ENCODE peak calls at places on chromosomes 5 and 9, in four cellular contexts. Q is HEK293T, E is K562, W is GM12878. U is an unnamed sample.

GRCh38 chr9:84862786-84863185 is 193.3 kb downstream of the NTRK2 start:
- DNase-seq in Q (no peak), E (no peak), W (no peak), U (no peak)

GRCh38 chr9:130495067-130495466 is 50.3 kb downstream of the ASS1 start:
- DNase-seq in Q (no peak), E (no peak), W (no peak), U (no peak)

GRCh38 chr5:67235399-67236110 is 39.0 kb upstream of the CD180 start:
- DNase-seq in Q (no peak), E (no peak), W (no peak), U (peak)

GRCh38 chr9:2411459-2412215 is 209.9 kb upstream of the VLDLR start:
- DNase-seq in Q (no peak), E (no peak), W (no peak), U (no peak)

GRCh38 chr5:40879163-40879942 is 29.9 kb upstream of the C7 start:
- DNase-seq in Q (peak), E (peak), W (no peak), U (peak)

GRCh38 chr5:172319708-172320441 is 36.3 kb upstream of the UBTD2 start:
- DNase-seq in Q (no peak), E (no peak), W (no peak), U (no peak)

GRCh38 chr5:95352686-95353085 is 38.5 kb upstream of the FAM81B start:
- DNase-seq in Q (no peak), E (no peak), W (no peak), U (no peak)

GRCh38 chr5:141476132-141476909 is 555 bp downstream of the PCDHGC3 start:
- DNase-seq in Q (no peak), E (no peak), W (no peak), U (no peak)

GRCh38 chr5:59835782-59836181 is 57.7 kb downstream of the PDE4D start:
- DNase-seq in Q (no peak), E (no peak), W (no peak), U (no peak)

GRCh38 chr5:6632324-6632930 is 417 bp downstream of the NSUN2 start:
- DNase-seq in Q (peak), E (no peak), W (no peak), U (peak)

GRCh38 chr5:147190236-147190815 is 44.5 kb upstream of the STK32A start:
- DNase-seq in Q (no peak), E (no peak), W (no peak), U (no peak)

GRCh38 chr5:149572576-149573231 is 8.6 kb upstream of the ARHGEF37 start:
- DNase-seq in Q (no peak), E (no peak), W (no peak), U (no peak)

GRCh38 chr9:93084471-93084881 is 11.5 kb upstream of the CARD19 start:
- DNase-seq in Q (no peak), E (no peak), W (no peak), U (no peak)

GRCh38 chr5:39624268-39624886 is 199.6 kb upstream of the DAB2 start:
- DNase-seq in Q (no peak), E (no peak), W (peak), U (peak)

GRCh38 chr5:53942724-53943123 is 367.6 kb downstream of the ARL15 start:
- DNase-seq in Q (no peak), E (peak), W (no peak), U (no peak)

GRCh38 chr9:70880523-70880922 is 240.9 kb downstream of the TRPM3 start:
- DNase-seq in Q (no peak), E (no peak), W (no peak), U (no peak)

GRCh38 chr5:31963961-31964360 is 210.2 kb downstream of the GOLPH3 start:
- DNase-seq in Q (no peak), E (no peak), W (no peak), U (no peak)

GRCh38 chr5:177426566-177427210 is at the start of gene GRK6:
- DNase-seq in Q (no peak), E (peak), W (no peak), U (no peak)

GRCh38 chr5:149747141-149747832 is 17.2 kb downstream of the PPARGC1B start:
- DNase-seq in Q (no peak), E (no peak), W (no peak), U (no peak)

GRCh38 chr9:92669527-92669889 is 423 bp downstream of the IPPK start:
- DNase-seq in Q (peak), E (peak), W (no peak), U (no peak)

GRCh38 chr9:137240841-137241489 is at the start of gene TUBB4B:
- DNase-seq in Q (peak), E (peak), W (peak), U (peak)

GRCh38 chr5:170483701-170484458 is 19.9 kb upstream of the KCNIP1 start:
- DNase-seq in Q (no peak), E (no peak), W (no peak), U (no peak)

GRCh38 chr5:172843825-172844576 is 9.9 kb downstream of the ERGIC1 start:
- DNase-seq in Q (no peak), E (no peak), W (no peak), U (no peak)

GRCh38 chr9:4604678-4605095 is 57.4 kb upstream of the PLPP6 start:
- DNase-seq in Q (peak), E (peak), W (peak), U (peak)

GRCh38 chr9:114299286-114300152 is 23.4 kb upstream of the ORM1 start:
- DNase-seq in Q (no peak), E (no peak), W (no peak), U (no peak)

GRCh38 chr5:468401-468800 is 25.4 kb downstream of the EXOC3 start:
- DNase-seq in Q (no peak), E (no peak), W (no peak), U (no peak)

GRCh38 chr9:118637681-118638080 is 731.6 kb downstream of the BRINP1 start:
- DNase-seq in Q (no peak), E (no peak), W (no peak), U (no peak)

GRCh38 chr9:107239474-107239873 is 43.6 kb upstream of the RAD23B start:
- DNase-seq in Q (no peak), E (peak), W (no peak), U (peak)

GRCh38 chr5:150615141-150615699 is 25.2 kb upstream of the SYNPO start:
- DNase-seq in Q (no peak), E (no peak), W (no peak), U (no peak)

GRCh38 chr5:107165296-107165695 is 505.4 kb downstream of the EFNA5 start:
- DNase-seq in Q (no peak), E (no peak), W (no peak), U (no peak)

GRCh38 chr9:129624168-129624759 is 1.7 kb upstream of the NTMT1 start:
- DNase-seq in Q (peak), E (peak), W (no peak), U (peak)

GRCh38 chr9:136815422-136815782 is 7.7 kb downstream of the RABL6 start:
- DNase-seq in Q (no peak), E (no peak), W (no peak), U (no peak)

GRCh38 chr9:110994771-110995241 is 43.5 kb downstream of the LPAR1 start:
- DNase-seq in Q (no peak), E (no peak), W (no peak), U (no peak)

GRCh38 chr9:72428329-72428728 is 63.3 kb upstream of the ZFAND5 start:
- DNase-seq in Q (no peak), E (no peak), W (no peak), U (no peak)

GRCh38 chr5:92401492-92401891 is 1018.4 kb upstream of the ARRDC3 start:
- DNase-seq in Q (peak), E (no peak), W (no peak), U (no peak)

GRCh38 chr5:154865466-154866184 is 7.2 kb downstream of the CNOT8 start:
- DNase-seq in Q (no peak), E (no peak), W (no peak), U (peak)

GRCh38 chr9:136311433-136312375 is 7.8 kb upstream of the CCDC187 start:
- DNase-seq in Q (no peak), E (peak), W (no peak), U (peak)

GRCh38 chr5:40291338-40291737 is 388.4 kb upstream of the PTGER4 start:
- DNase-seq in Q (no peak), E (no peak), W (no peak), U (no peak)

GRCh38 chr9:127905788-127906191 is 6.4 kb upstream of the ST6GALNAC6 start:
- DNase-seq in Q (no peak), E (no peak), W (no peak), U (no peak)

GRCh38 chr9:127904888-127905728 is 5.7 kb upstream of the ST6GALNAC6 start:
- DNase-seq in Q (no peak), E (no peak), W (no peak), U (no peak)

GRCh38 chr9:127904518-127904887 is 5.1 kb upstream of the ST6GALNAC6 start:
- DNase-seq in Q (no peak), E (no peak), W (no peak), U (peak)

GRCh38 chr9:127907867-127908659 is 8.7 kb upstream of the ST6GALNAC6 start:
- DNase-seq in Q (no peak), E (no peak), W (no peak), U (no peak)

DNA sequence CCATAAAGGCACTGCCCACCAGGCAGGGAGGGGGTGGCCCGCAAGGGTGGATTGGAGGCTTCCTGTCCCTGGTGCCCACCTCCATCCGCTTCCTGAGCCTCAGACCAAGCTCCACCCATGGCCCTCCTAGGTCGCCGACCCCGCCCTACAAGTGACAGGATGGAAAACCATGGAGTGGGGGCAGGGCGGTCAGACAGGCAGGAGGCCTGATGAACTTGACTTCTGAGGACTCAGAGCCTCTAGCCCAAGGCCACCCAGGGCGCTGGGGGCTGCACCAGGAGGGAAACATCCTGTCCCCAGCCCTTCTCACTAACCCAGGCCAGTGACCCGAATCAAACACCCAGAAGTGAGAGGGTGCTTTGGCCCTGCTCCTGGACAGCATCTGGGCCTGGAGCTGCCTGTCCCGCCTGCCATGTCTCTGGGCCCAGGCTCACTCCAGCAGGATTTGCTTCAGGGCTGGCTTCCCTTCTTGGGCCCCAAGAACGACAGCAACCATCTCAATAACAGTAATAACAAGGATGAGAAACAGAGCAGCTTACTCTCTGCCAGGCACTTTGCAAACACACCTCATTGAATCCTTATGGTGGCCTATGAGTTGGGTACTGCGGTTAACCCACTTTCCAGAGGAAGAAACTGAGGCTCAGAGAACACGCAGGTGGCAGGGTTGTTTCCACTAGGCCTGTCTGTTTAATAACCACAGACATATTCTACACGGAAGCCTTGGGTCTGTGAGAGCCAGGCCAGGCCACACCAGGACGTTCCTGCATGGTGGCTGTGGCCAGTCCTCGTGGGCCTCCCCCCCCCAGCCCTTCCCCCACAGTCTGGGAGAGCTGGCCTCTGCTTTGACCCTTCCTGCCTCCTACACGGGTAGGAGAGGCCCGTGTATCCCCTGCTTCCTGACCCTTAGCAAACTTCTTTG is 4.4 kb upstream of the ST6GALNAC6 start:
- DNase-seq in Q (no peak), E (peak), W (no peak), U (peak)
- TF ChIP-seq FOXK2 in Q (no peak), E (no peak), W (no peak), U (no peak)

GRCh38 chr9:116663588-116663987 is 23.5 kb upstream of the TRIM32 start:
- DNase-seq in Q (no peak), E (no peak), W (no peak), U (no peak)

GRCh38 chr9:116662633-116663032 is 24.5 kb upstream of the TRIM32 start:
- DNase-seq in Q (no peak), E (no peak), W (no peak), U (no peak)

GRCh38 chr9:116658265-116658664 is 28.8 kb upstream of the TRIM32 start:
- DNase-seq in Q (no peak), E (no peak), W (no peak), U (no peak)

GRCh38 chr9:116656977-116657376 is 30.1 kb upstream of the TRIM32 start:
- DNase-seq in Q (no peak), E (no peak), W (no peak), U (no peak)

DNA sequence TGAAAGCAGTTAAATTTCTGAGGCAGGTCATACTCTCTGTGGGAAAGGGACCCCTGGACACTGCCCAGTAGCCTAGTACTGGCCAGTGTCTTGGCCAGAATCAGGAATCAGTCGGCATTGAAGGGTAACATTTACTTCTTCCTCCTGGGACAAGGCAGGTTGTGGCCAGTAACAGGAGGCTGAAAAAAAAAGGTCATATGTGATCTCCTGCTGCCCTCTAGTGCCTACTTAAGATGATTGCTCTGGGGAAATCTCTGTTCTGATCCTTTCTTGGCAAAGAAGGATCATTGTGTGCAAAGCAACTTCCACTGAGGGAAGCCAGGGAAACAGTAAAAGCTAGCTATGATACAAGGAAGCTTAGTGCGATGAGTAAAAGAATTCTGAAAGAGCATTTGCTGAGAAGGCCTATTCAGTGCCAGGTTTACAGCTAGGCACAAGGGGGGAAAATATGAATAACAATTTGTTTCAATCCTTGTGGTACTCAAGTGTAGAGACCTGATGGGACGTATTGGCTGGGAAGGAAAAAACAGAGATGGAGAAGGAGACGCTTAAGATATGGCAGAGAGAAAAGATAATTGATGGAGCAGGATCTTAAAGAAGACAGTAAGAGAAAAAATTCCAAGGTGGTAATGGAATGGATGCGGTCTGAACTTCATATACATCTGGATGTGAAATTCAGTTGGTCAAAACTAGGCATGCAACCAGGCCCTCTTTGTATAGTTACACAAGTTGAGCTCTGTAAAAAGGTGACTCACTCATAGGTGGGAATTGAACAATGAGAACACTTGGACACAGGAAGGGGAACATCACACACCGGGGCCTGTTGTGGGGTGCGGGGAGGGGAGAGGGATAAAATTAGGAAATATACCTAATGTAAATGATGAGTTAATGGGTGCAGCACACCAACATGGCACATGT is 25.8 kb upstream of the TRIM32 start:
- DNase-seq in Q (peak), E (peak), W (peak), U (peak)
- TF ChIP-seq FOXK2 in Q (no peak), E (no peak), W (no peak), U (no peak)

DNA sequence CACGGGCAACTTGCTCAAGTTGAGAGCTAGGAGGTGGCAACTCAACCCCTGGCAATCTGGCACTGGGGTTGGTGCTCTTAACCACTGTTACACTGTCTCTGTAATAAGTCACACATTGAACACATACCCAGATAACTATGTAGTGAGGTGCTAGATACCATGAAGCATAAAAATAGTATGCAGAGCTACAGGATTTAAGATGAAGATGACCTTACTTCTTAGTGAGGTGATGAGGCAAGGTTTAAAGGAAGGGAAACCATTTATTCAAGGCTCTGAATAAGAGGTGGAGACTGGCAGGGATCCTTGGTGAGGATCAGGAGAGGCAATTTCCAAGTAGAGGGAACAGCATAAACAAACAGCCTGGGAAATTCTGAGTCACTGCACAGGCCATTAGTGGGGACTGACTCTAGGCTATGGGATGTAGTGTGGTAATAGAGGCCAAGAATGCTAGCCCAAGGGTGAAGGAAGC is 67.6 kb upstream of the NR3C1 start:
- DNase-seq in Q (no peak), E (no peak), W (no peak), U (no peak)
- TF ChIP-seq FOXK2 in Q (no peak), E (no peak), W (no peak), U (no peak)

DNA sequence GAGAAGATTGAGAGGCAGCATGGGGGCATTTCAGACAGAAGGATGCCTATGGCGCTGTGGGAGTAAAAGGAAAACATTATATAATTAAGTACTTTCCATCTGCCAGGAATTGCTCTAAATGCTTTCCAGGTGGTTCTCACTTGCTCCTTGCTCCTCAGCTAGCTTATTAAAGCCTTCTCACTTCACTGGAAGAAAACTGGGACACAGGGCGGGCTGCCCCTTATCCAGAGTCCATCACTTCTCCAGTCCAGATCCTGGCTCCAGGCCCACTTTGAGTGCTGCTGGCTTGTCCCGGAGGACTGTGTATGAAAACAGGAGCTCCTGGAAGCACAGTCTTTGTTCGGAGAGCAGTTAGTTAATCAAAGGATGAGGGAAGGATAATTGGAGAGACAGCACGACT is 409.9 kb upstream of the ADAMTS16 start:
- DNase-seq in Q (no peak), E (no peak), W (no peak), U (no peak)
- TF ChIP-seq FOXK2 in Q (no peak), E (no peak), W (no peak), U (no peak)

GRCh38 chr9:116998305-116998704 is 311.2 kb downstream of the TRIM32 start:
- DNase-seq in Q (no peak), E (no peak), W (no peak), U (no peak)
- TF ChIP-seq FOXK2 in Q (no peak), E (no peak), W (no peak), U (no peak)

GRCh38 chr5:77394064-77394716 is 97.9 kb downstream of the WDR41 start:
- DNase-seq in Q (no peak), E (no peak), W (no peak), U (no peak)
- TF ChIP-seq FOXK2 in Q (no peak), E (no peak), W (no peak), U (no peak)

U was measured in HepG2.